ENCODE peak calls at places on chromosomes 3 and 15, in eight cellular contexts. X is activated T-helper 9 cell treated with anti-CD3 and anti-CD28 coated beads, Interleukin-2, amount 50 U/mL, for 16 hours; E is activated T-cell treated with anti-CD3 and anti-CD28 coated beads for 1 hour; J is mucosa of gallbladder; I is posterior cingulate gyrus; B is HEK293T; K is astrocyte of the spinal cord; R is IMR-90. G is an unnamed sample.

GRCh38 chr3:72492240-72492639 is 356.0 kb downstream of the SHQ1 start:
- DNase-seq in X (no peak), E (no peak), J (peak; percentile 13), I (no peak), B (no peak), K (peak; percentile 95), R (peak; percentile 92), G (peak; percentile 18)

GRCh38 chr3:143726727-143727126 is 121.5 kb downstream of the SLC9A9 start:
- DNase-seq in X (no peak), E (no peak), J (no peak), I (no peak), B (no peak), K (no peak), R (no peak), G (no peak)

GRCh38 chr15:33742807-33743206 is 225.5 kb upstream of the CHRM5 start:
- DNase-seq in X (no peak), E (no peak), J (no peak), I (no peak), B (no peak), K (peak; percentile 14), R (no peak), G (peak; percentile 20)

GRCh38 chr15:45268135-45268534 is 16.1 kb downstream of the SLC28A2 start:
- DNase-seq in X (no peak), E (no peak), J (peak; percentile 44), I (no peak), B (peak; percentile 7), K (no peak), R (no peak), G (no peak)

GRCh38 chr15:34109775-34110663 is 8.1 kb downstream of the PGBD4 start:
- DNase-seq in X (no peak), E (no peak), J (no peak), I (no peak), B (peak; percentile 11), K (peak; percentile 50), R (peak; percentile 60), G (peak; percentile 56)

GRCh38 chr3:126031981-126032471 is 51.9 kb downstream of the SLC41A3 start:
- DNase-seq in X (no peak), E (no peak), J (peak; percentile 3), I (no peak), B (no peak), K (no peak), R (no peak), G (no peak)

GRCh38 chr15:90101969-90102890 is at the start of gene IDH2:
- DNase-seq in X (peak; percentile 65), E (peak; percentile 57), J (peak; percentile 78), I (peak; percentile 68), B (peak; percentile 96), K (peak; percentile 80), R (peak; percentile 79), G (peak; percentile 88)

GRCh38 chr3:31377045-31377642 is 155.6 kb upstream of the STT3B start:
- DNase-seq in X (no peak), E (no peak), J (peak; percentile 60), I (no peak), B (no peak), K (peak; percentile 88), R (peak; percentile 88), G (no peak)

GRCh38 chr3:85005947-85006346 is 47.2 kb downstream of the CADM2 start:
- DNase-seq in X (no peak), E (no peak), J (no peak), I (no peak), B (no peak), K (no peak), R (no peak), G (no peak)

GRCh38 chr3:7630925-7631324 is 770.0 kb downstream of the GRM7 start:
- DNase-seq in X (no peak), E (no peak), J (peak; percentile 42), I (no peak), B (no peak), K (peak; percentile 79), R (no peak), G (peak; percentile 35)

GRCh38 chr3:187955076-187955952 is 198.6 kb upstream of the LPP start:
- DNase-seq in X (no peak), E (no peak), J (peak; percentile 20), I (no peak), B (no peak), K (peak; percentile 87), R (peak; percentile 93), G (no peak)

GRCh38 chr3:126512026-126512425 is 5.5 kb downstream of the UROC1 start:
- DNase-seq in X (no peak), E (no peak), J (no peak), I (no peak), B (no peak), K (no peak), R (no peak), G (peak; percentile 48)

GRCh38 chr3:119308355-119308754 is 14.2 kb downstream of the ARHGAP31 start:
- DNase-seq in X (no peak), E (no peak), J (no peak), I (no peak), B (no peak), K (no peak), R (peak; percentile 25), G (no peak)

GRCh38 chr3:177300842-177301241 is 103.6 kb upstream of the TBL1XR1 start:
- DNase-seq in X (no peak), E (no peak), J (no peak), I (no peak), B (no peak), K (no peak), R (no peak), G (no peak)

GRCh38 chr3:32991781-32992180 is 40.3 kb downstream of the CCR4 start:
- DNase-seq in X (no peak), E (no peak), J (no peak), I (no peak), B (no peak), K (no peak), R (no peak), G (no peak)

GRCh38 chr3:125148016-125148812 is 64.3 kb downstream of the SLC12A8 start:
- DNase-seq in X (no peak), E (no peak), J (no peak), I (no peak), B (no peak), K (no peak), R (no peak), G (no peak)

GRCh38 chr3:142281474-142281873 is 56.1 kb upstream of the GK5 start:
- DNase-seq in X (no peak), E (no peak), J (no peak), I (no peak), B (no peak), K (no peak), R (no peak), G (no peak)

GRCh38 chr3:178002113-178002512 is 534.1 kb upstream of the KCNMB2 start:
- DNase-seq in X (no peak), E (no peak), J (no peak), I (no peak), B (no peak), K (no peak), R (no peak), G (no peak)

GRCh38 chr3:157045238-157045860 is 114.6 kb downstream of the CCNL1 start:
- DNase-seq in X (no peak), E (no peak), J (no peak), I (no peak), B (no peak), K (no peak), R (no peak), G (no peak)

GRCh38 chr15:38702178-38702912 is 137.7 kb upstream of the RASGRP1 start:
- DNase-seq in X (no peak), E (no peak), J (peak; percentile 92), I (no peak), B (no peak), K (no peak), R (no peak), G (no peak)

GRCh38 chr3:126111126-126111551 is 27.2 kb upstream of the SLC41A3 start:
- DNase-seq in X (no peak), E (no peak), J (no peak), I (no peak), B (no peak), K (no peak), R (no peak), G (no peak)

GRCh38 chr3:172808969-172809546 is 58.5 kb downstream of the ECT2 start:
- DNase-seq in X (no peak), E (no peak), J (no peak), I (no peak), B (no peak), K (peak; percentile 71), R (peak; percentile 61), G (peak; percentile 35)

GRCh38 chr3:107794664-107795443 is 272.1 kb downstream of the BBX start:
- DNase-seq in X (no peak), E (no peak), J (peak; percentile 16), I (no peak), B (no peak), K (no peak), R (peak; percentile 4), G (no peak)

GRCh38 chr15:89105147-89105546 is 16.9 kb downstream of the ABHD2 start:
- DNase-seq in X (no peak), E (no peak), J (no peak), I (no peak), B (no peak), K (peak; percentile 95), R (peak; percentile 99), G (no peak)

GRCh38 chr15:66709884-66710283 is 7.8 kb downstream of the SMAD6 start:
- DNase-seq in X (no peak), E (no peak), J (no peak), I (no peak), B (no peak), K (no peak), R (no peak), G (no peak)

GRCh38 chr15:40234783-40235182 is 4.1 kb upstream of the PAK6 start:
- DNase-seq in X (no peak), E (no peak), J (peak; percentile 9), I (no peak), B (no peak), K (no peak), R (no peak), G (peak; percentile 32)

GRCh38 chr3:196941846-196942225 is 492 bp downstream of the NCBP2 start:
- DNase-seq in X (peak; percentile 53), E (peak; percentile 40), J (peak; percentile 31), I (peak; percentile 37), B (peak; percentile 11), K (no peak), R (peak; percentile 51), G (peak; percentile 43)

GRCh38 chr3:105747056-105747455 is 121.8 kb downstream of the CBLB start:
- DNase-seq in X (no peak), E (no peak), J (no peak), I (no peak), B (no peak), K (peak; percentile 68), R (peak; percentile 44), G (no peak)

GRCh38 chr3:63975705-63976104 is 47.6 kb downstream of the PSMD6 start:
- DNase-seq in X (no peak), E (no peak), J (no peak), I (no peak), B (no peak), K (peak; percentile 75), R (no peak), G (peak; percentile 79)

GRCh38 chr3:72811551-72811950 is 36.7 kb downstream of the SHQ1 start:
- DNase-seq in X (no peak), E (no peak), J (no peak), I (no peak), B (no peak), K (no peak), R (no peak), G (no peak)

G was measured in Ammon's horn.